ENCODE peak calls at places on chromosomes 6 and 20, in four cellular contexts. A, L, E and K are unnamed samples.

GRCh38 chr6:3209114-3210023 is 18.1 kb downstream of the TUBB2B start:
- DNase-seq in A (no peak), L (peak), E (peak), K (peak)

GRCh38 chr20:4038047-4038459 is 22.7 kb upstream of the RNF24 start:
- DNase-seq in A (no peak), L (peak), E (peak), K (peak)

GRCh38 chr6:112029045-112029822 is 24.7 kb upstream of the CCN6 start:
- DNase-seq in A (peak), L (peak), E (peak), K (peak)

GRCh38 chr6:43229803-43230239 is 540 bp upstream of the DNPH1 start:
- DNase-seq in A (no peak), L (no peak), E (no peak), K (no peak)

GRCh38 chr6:146551545-146551944 is 7.9 kb downstream of the RAB32 start:
- DNase-seq in A (no peak), L (no peak), E (no peak), K (no peak)

GRCh38 chr6:137975058-137975940 is 108.2 kb downstream of the TNFAIP3 start:
- DNase-seq in A (no peak), L (no peak), E (no peak), K (no peak)

GRCh38 chr20:21693322-21693721 is 12.1 kb upstream of the PAX1 start:
- DNase-seq in A (no peak), L (no peak), E (no peak), K (no peak)

GRCh38 chr20:18030020-18030419 is 27.7 kb downstream of the OVOL2 start:
- DNase-seq in A (no peak), L (no peak), E (no peak), K (no peak)

GRCh38 chr20:50294164-50295088 is 103.8 kb downstream of the CEBPB start:
- DNase-seq in A (no peak), L (no peak), E (no peak), K (no peak)

GRCh38 chr20:58716476-58717277 is 24.1 kb downstream of the NPEPL1 start:
- DNase-seq in A (peak), L (no peak), E (no peak), K (peak)

GRCh38 chr6:50278663-50279062 is 228.9 kb upstream of the DEFB112 start:
- DNase-seq in A (no peak), L (no peak), E (no peak), K (no peak)

GRCh38 chr20:60642546-60642945 is 609.5 kb upstream of the CDH4 start:
- DNase-seq in A (no peak), L (no peak), E (no peak), K (no peak)

GRCh38 chr20:8879669-8880068 is 189.2 kb upstream of the PLCB4 start:
- DNase-seq in A (no peak), L (no peak), E (no peak), K (no peak)

GRCh38 chr6:125947581-125947980 is 9.0 kb upstream of the HINT3 start:
- DNase-seq in A (no peak), L (no peak), E (no peak), K (no peak)

GRCh38 chr6:134956032-134956431 is 6.1 kb upstream of the ALDH8A1 start:
- DNase-seq in A (no peak), L (no peak), E (no peak), K (no peak)

GRCh38 chr6:30884521-30885480 is 482 bp downstream of the DDR1 start:
- DNase-seq in A (peak), L (peak), E (peak), K (peak)

GRCh38 chr6:55617272-55617671 is 38.3 kb upstream of the HMGCLL1 start:
- DNase-seq in A (peak), L (no peak), E (no peak), K (no peak)

GRCh38 chr6:113451030-113451429 is 406.1 kb upstream of the MARCKS start:
- DNase-seq in A (no peak), L (no peak), E (no peak), K (no peak)

GRCh38 chr6:14066782-14067406 is 50.7 kb upstream of the CD83 start:
- DNase-seq in A (peak), L (no peak), E (no peak), K (no peak)

GRCh38 chr6:170493354-170493753 is 59.8 kb downstream of the PSMB1 start:
- DNase-seq in A (no peak), L (no peak), E (no peak), K (no peak)

GRCh38 chr6:144661101-144661806 is 376.1 kb downstream of the UTRN start:
- DNase-seq in A (no peak), L (no peak), E (no peak), K (no peak)

GRCh38 chr6:14721103-14721758 is 524.6 kb upstream of the JARID2 start:
- DNase-seq in A (no peak), L (no peak), E (no peak), K (no peak)

GRCh38 chr20:48397689-48398005 is 430.2 kb downstream of the PREX1 start:
- DNase-seq in A (no peak), L (no peak), E (no peak), K (no peak)

GRCh38 chr6:26411751-26412150 is 9.7 kb downstream of the BTN3A1 start:
- DNase-seq in A (no peak), L (no peak), E (no peak), K (no peak)

GRCh38 chr6:29142349-29142748 is 28.4 kb upstream of the OR2J2 start:
- DNase-seq in A (no peak), L (no peak), E (no peak), K (no peak)

GRCh38 chr6:36826520-36827227 is 12.6 kb downstream of the CPNE5 start:
- DNase-seq in A (no peak), L (no peak), E (no peak), K (no peak)

GRCh38 chr20:57421258-57422220 is 30.3 kb downstream of the RBM38 start:
- DNase-seq in A (no peak), L (no peak), E (no peak), K (no peak)

GRCh38 chr6:33816911-33817310 is 13.1 kb upstream of the MLN start:
- DNase-seq in A (no peak), L (no peak), E (no peak), K (no peak)

GRCh38 chr6:56364482-56365313 is 117.3 kb upstream of the COL21A1 start:
- DNase-seq in A (no peak), L (no peak), E (no peak), K (no peak)

GRCh38 chr6:125913864-125914351 is 42.7 kb upstream of the HINT3 start:
- DNase-seq in A (no peak), L (no peak), E (no peak), K (no peak)

GRCh38 chr6:132768051-132768517 is 10.4 kb upstream of the VNN2 start:
- DNase-seq in A (peak), L (no peak), E (peak), K (peak)

GRCh38 chr6:18327621-18328548 is 59.3 kb upstream of the RNF144B start:
- DNase-seq in A (no peak), L (no peak), E (no peak), K (peak)

GRCh38 chr6:85066270-85066669 is 301.9 kb upstream of the TBX18 start:
- DNase-seq in A (no peak), L (no peak), E (no peak), K (no peak)

GRCh38 chr6:52507557-52508260 is 69.2 kb downstream of the TRAM2 start:
- DNase-seq in A (no peak), L (no peak), E (no peak), K (no peak)

GRCh38 chr6:73610444-73611275 is 43.1 kb downstream of the SLC17A5 start:
- DNase-seq in A (no peak), L (no peak), E (no peak), K (no peak)

GRCh38 chr6:30821862-30822784 is 62.2 kb upstream of the DDR1 start:
- DNase-seq in A (no peak), L (no peak), E (no peak), K (no peak)

GRCh38 chr6:8941578-8941977 is 506.2 kb upstream of the SLC35B3 start:
- DNase-seq in A (no peak), L (no peak), E (no peak), K (no peak)

GRCh38 chr6:15504581-15505350 is 158.1 kb downstream of the DTNBP1 start:
- DNase-seq in A (no peak), L (no peak), E (no peak), K (no peak)